ENCODE peak calls at places on chromosomes 1 and 21, in seven cellular contexts. A, Z, T, C, H, U and J are unnamed samples.

GRCh38 chr21:45580576-45581321 is 38.5 kb upstream of the SLC19A1 start:
- DNase-seq in T (no peak), A (no peak), Z (no peak), C (no peak), H (no peak), U (no peak), J (no peak)

GRCh38 chr1:182193908-182194550 is 132.5 kb upstream of the ZNF648 start:
- DNase-seq in Z (no peak), H (peak; percentile 79), C (peak; percentile 11), U (peak; percentile 98), A (no peak), T (peak; percentile 39), J (no peak)

GRCh38 chr1:22962558-22962957 is 10.1 kb downstream of the LACTBL1 start:
- DNase-seq in H (no peak), Z (no peak), U (peak; percentile 32), A (no peak), T (no peak), C (no peak), J (no peak)

GRCh38 chr1:206082831-206083695 is 30.1 kb downstream of the RHEX start:
- DNase-seq in C (no peak), A (no peak), U (peak; percentile 39), H (no peak), T (no peak), Z (no peak), J (no peak)

GRCh38 chr1:201561604-201562003 is 22.7 kb downstream of the NAV1 start:
- DNase-seq in C (no peak), T (peak; percentile 48), A (no peak), H (no peak), Z (no peak), U (no peak), J (no peak)

GRCh38 chr1:60983701-60984065 is 98.7 kb upstream of the NFIA start:
- DNase-seq in A (no peak), Z (no peak), H (no peak), C (no peak), T (no peak), U (no peak), J (no peak)

GRCh38 chr1:85607126-85607912 is 26.8 kb downstream of the CCN1 start:
- DNase-seq in C (peak; percentile 100), A (no peak), H (no peak), U (peak; percentile 18), Z (no peak), T (peak; percentile 100), J (no peak)

GRCh38 chr1:86069757-86070145 is 86.8 kb downstream of the COL24A1 start:
- DNase-seq in Z (no peak), U (no peak), H (no peak), C (peak; percentile 16), A (no peak), T (peak; percentile 71), J (no peak)

GRCh38 chr1:68174173-68175113 is 57.9 kb downstream of the WLS start:
- DNase-seq in Z (peak; percentile 34), H (peak; percentile 75), T (peak; percentile 98), A (no peak), U (no peak), C (peak; percentile 97), J (no peak)

GRCh38 chr1:230163205-230163604 is 96.2 kb downstream of the GALNT2 start:
- DNase-seq in U (peak; percentile 17), A (no peak), H (peak; percentile 42), Z (no peak), T (peak; percentile 85), C (peak; percentile 73), J (no peak)

GRCh38 chr1:193190096-193190744 is 3.8 kb upstream of the B3GALT2 start:
- DNase-seq in U (peak; percentile 14), H (no peak), C (peak; percentile 18), T (peak; percentile 35), Z (no peak), A (no peak), J (no peak)

GRCh38 chr21:25952306-25952705 is 217.5 kb downstream of the GABPA start:
- DNase-seq in C (no peak), Z (no peak), T (no peak), A (no peak), H (no peak), U (no peak), J (no peak)

GRCh38 chr1:180966744-180967536 is 54.2 kb downstream of the KIAA1614 start:
- DNase-seq in A (no peak), Z (no peak), C (no peak), H (no peak), T (no peak), U (no peak), J (peak; percentile 37)

GRCh38 chr21:42319368-42319767 is 4.2 kb upstream of the TFF3 start:
- DNase-seq in A (no peak), U (peak; percentile 73), T (no peak), Z (no peak), C (no peak), H (no peak), J (no peak)

GRCh38 chr1:226121587-226122400 is 59.3 kb downstream of the H3-3A start:
- DNase-seq in Z (peak; percentile 49), U (peak; percentile 33), C (peak; percentile 21), T (peak; percentile 15), H (no peak), A (peak; percentile 44), J (peak; percentile 84)

GRCh38 chr1:172397221-172397620 is 23.3 kb upstream of the C1orf105 start:
- DNase-seq in A (no peak), H (no peak), Z (no peak), T (peak; percentile 90), U (no peak), C (peak; percentile 62), J (no peak)

GRCh38 chr1:67941155-67941554 is 107.9 kb upstream of the GNG12 start:
- DNase-seq in A (no peak), T (no peak), H (no peak), C (no peak), U (no peak), Z (no peak), J (no peak)